ENCODE peak calls at places on chromosomes 1 and 21, in six cellular contexts. N is GM04504; W is stimulated activated CD8-positive, alpha-beta memory T cell treated with anti-CD3 and anti-CD28 coated beads, Interleukin-7, amount 100 ng/mL, for 1 hour; B is activated CD4-positive, alpha-beta T cell treated with anti-CD3 and anti-CD28 coated beads, Interleukin-2, amount 50 U/mL, for 24 hours; E is cardiac muscle cell; Z is amniotic stem cell. L is an unnamed sample.

GRCh38 chr1:3671371-3672180 is 19.3 kb downstream of the TP73 start:
- DNase-seq in W (no peak), N (no peak), E (no peak), B (no peak), Z (no peak), L (no peak)

GRCh38 chr1:217660353-217661062 is 29.4 kb downstream of the SPATA17 start:
- DNase-seq in Z (peak; percentile 21), N (peak; percentile 50), B (no peak), W (no peak), E (peak; percentile 14), L (no peak)

GRCh38 chr1:65104854-65105540 is 43.0 kb upstream of the AK4 start:
- DNase-seq in N (no peak), E (no peak), B (no peak), W (no peak), Z (no peak), L (no peak)

GRCh38 chr1:21249940-21250493 is 40.2 kb downstream of the ECE1 start:
- DNase-seq in N (no peak), W (no peak), Z (no peak), B (no peak), E (no peak), L (no peak)

GRCh38 chr1:47906009-47906432 is 91.2 kb downstream of the TRABD2B start:
- DNase-seq in W (no peak), Z (no peak), N (no peak), E (no peak), B (no peak), L (no peak)

GRCh38 chr1:202078211-202078610 is 44.5 kb upstream of the GPR37L1 start:
- DNase-seq in B (no peak), N (no peak), W (no peak), E (no peak), Z (no peak), L (no peak)

GRCh38 chr1:169546087-169546995 is 39.9 kb downstream of the F5 start:
- DNase-seq in N (peak; percentile 54), E (peak; percentile 82), B (no peak), Z (peak; percentile 41), W (peak; percentile 23), L (peak; percentile 73)

GRCh38 chr1:3029991-3030662 is 8.9 kb downstream of the ACTRT2 start:
- DNase-seq in W (no peak), B (no peak), N (no peak), E (no peak), Z (no peak), L (no peak)

GRCh38 chr1:240732390-240732789 is 120.4 kb upstream of the GREM2 start:
- DNase-seq in B (no peak), E (peak; percentile 65), N (no peak), W (no peak), Z (peak; percentile 46), L (peak; percentile 70)

GRCh38 chr1:58768971-58769808 is 14.7 kb downstream of the JUN start:
- DNase-seq in E (peak; percentile 77), Z (peak; percentile 45), W (peak; percentile 18), B (no peak), N (no peak), L (peak; percentile 54)

GRCh38 chr1:63320024-63320799 is 2.2 kb upstream of the FOXD3 start:
- DNase-seq in Z (no peak), W (no peak), B (no peak), N (no peak), E (no peak), L (no peak)

GRCh38 chr1:153192697-153193096 is 10.5 kb upstream of the LELP1 start:
- DNase-seq in E (peak; percentile 52), B (no peak), N (no peak), W (no peak), Z (no peak), L (no peak)

GRCh38 chr1:232669981-232670763 is 40.2 kb upstream of the SIPA1L2 start:
- DNase-seq in B (no peak), Z (peak; percentile 54), E (no peak), W (no peak), N (no peak), L (peak; percentile 69)

GRCh38 chr1:152623203-152623844 is 421 bp upstream of the LCE3A start:
- DNase-seq in Z (no peak), N (no peak), W (no peak), B (no peak), E (no peak), L (no peak)

GRCh38 chr1:210536263-210536961 is 207.7 kb downstream of the HHAT start:
- DNase-seq in Z (no peak), B (no peak), N (no peak), E (no peak), W (no peak), L (no peak)

GRCh38 chr1:118100686-118101300 is 84.2 kb downstream of the SPAG17 start:
- DNase-seq in B (no peak), Z (no peak), W (no peak), E (no peak), N (no peak), L (no peak)

GRCh38 chr1:94527447-94528031 is 14.0 kb downstream of the F3 start:
- DNase-seq in N (no peak), B (no peak), E (peak; percentile 33), Z (no peak), W (no peak), L (no peak)

GRCh38 chr21:33362044-33362555 is 37.3 kb downstream of the IFNAR1 start:
- DNase-seq in B (no peak), W (peak; percentile 20), Z (no peak), N (no peak), E (peak; percentile 49), L (peak; percentile 51)

GRCh38 chr1:234820597-234820996 is 210.6 kb upstream of the IRF2BP2 start:
- DNase-seq in Z (no peak), W (no peak), B (no peak), N (no peak), E (no peak), L (no peak)

GRCh38 chr1:214427871-214428277 is 123.5 kb downstream of the PTPN14 start:
- DNase-seq in W (peak; percentile 12), B (no peak), E (no peak), N (peak; percentile 85), Z (no peak), L (no peak)

GRCh38 chr1:7403265-7404045 is 367.6 kb upstream of the VAMP3 start:
- DNase-seq in B (no peak), N (no peak), E (no peak), Z (no peak), W (no peak), L (no peak)

GRCh38 chr1:234989479-234990327 is 138.9 kb downstream of the TOMM20 start:
- DNase-seq in B (no peak), N (no peak), W (no peak), E (no peak), Z (no peak), L (no peak)

GRCh38 chr1:95793893-95794292 is 559.9 kb downstream of the RWDD3 start:
- DNase-seq in N (no peak), W (no peak), E (peak; percentile 33), Z (no peak), B (no peak), L (peak; percentile 4)

GRCh38 chr21:34640858-34641257 is 25.9 kb upstream of the RCAN1 start:
- DNase-seq in W (no peak), N (peak; percentile 54), Z (peak; percentile 34), B (no peak), E (no peak), L (no peak)

GRCh38 chr1:111856411-111857135 is 100.9 kb downstream of the DDX20 start:
- DNase-seq in N (no peak), B (no peak), W (no peak), Z (no peak), E (no peak), L (no peak)

GRCh38 chr21:42527489-42528158 is 14.0 kb downstream of the SLC37A1 start:
- DNase-seq in E (no peak), Z (no peak), B (no peak), W (peak; percentile 20), N (no peak), L (no peak)

GRCh38 chr21:38506606-38507331 is 8.5 kb upstream of the ERG start:
- DNase-seq in W (no peak), Z (no peak), B (no peak), E (no peak), N (no peak), L (no peak)

GRCh38 chr1:63966016-63966415 is 192.2 kb downstream of the ROR1 start:
- DNase-seq in W (no peak), B (no peak), E (no peak), N (no peak), Z (no peak), L (peak; percentile 21)

GRCh38 chr1:49251385-49251784 is 474.7 kb upstream of the BEND5 start:
- DNase-seq in E (no peak), W (no peak), B (no peak), Z (no peak), N (no peak), L (no peak)